ENCODE peak calls at places on chromosomes 16 and 17, in four cellular contexts. D, N, E and J are unnamed samples.

GRCh38 chr16:47695746-47696145 is 234.6 kb downstream of the PHKB start:
- DNase-seq in D (no peak), N (no peak), E (no peak), J (no peak)

GRCh38 chr17:9204623-9205329 is 183.5 kb downstream of the NTN1 start:
- DNase-seq in D (no peak), N (no peak), E (no peak), J (no peak)

GRCh38 chr16:74169687-74170522 is 126.7 kb upstream of the PSMD7 start:
- DNase-seq in D (peak; percentile 29), N (no peak), E (peak; percentile 15), J (no peak)

GRCh38 chr17:885971-886571 is 93.5 kb downstream of the NXN start:
- DNase-seq in D (no peak), N (no peak), E (no peak), J (no peak)

GRCh38 chr17:75295220-75296158 is 6.3 kb upstream of the SLC25A19 start:
- DNase-seq in D (no peak), N (no peak), E (no peak), J (no peak)

GRCh38 chr16:67396159-67396774 is 3.0 kb upstream of the TPPP3 start:
- DNase-seq in D (peak; percentile 68), N (no peak), E (peak; percentile 78), J (no peak)

GRCh38 chr16:80806957-80807356 is 2.6 kb upstream of the CDYL2 start:
- DNase-seq in D (peak; percentile 53), N (no peak), E (peak; percentile 72), J (no peak)

GRCh38 chr16:23374721-23375120 is 72.6 kb downstream of the SCNN1B start:
- DNase-seq in D (no peak), N (no peak), E (no peak), J (no peak)

GRCh38 chr16:48335961-48336360 is 49.3 kb downstream of the SIAH1 start:
- DNase-seq in D (peak; percentile 54), N (no peak), E (peak; percentile 71), J (no peak)

GRCh38 chr17:27461192-27461859 is 5.1 kb downstream of the KSR1 start:
- DNase-seq in D (peak; percentile 43), N (no peak), E (no peak), J (no peak)

GRCh38 chr17:5416886-5417285 is 2.6 kb downstream of the NUP88 start:
- DNase-seq in D (no peak), N (no peak), E (no peak), J (no peak)

GRCh38 chr16:84048871-84049270 is 6.3 kb upstream of the SLC38A8 start:
- DNase-seq in D (no peak), N (no peak), E (no peak), J (no peak)

GRCh38 chr16:84048306-84048705 is 5.7 kb upstream of the SLC38A8 start:
- DNase-seq in D (no peak), N (no peak), E (no peak), J (no peak)

GRCh38 chr16:84047626-84048025 is 5.0 kb upstream of the SLC38A8 start:
- DNase-seq in D (no peak), N (no peak), E (no peak), J (no peak)

GRCh38 chr16:84050316-84050715 is 7.7 kb upstream of the SLC38A8 start:
- DNase-seq in D (no peak), N (no peak), E (no peak), J (no peak)

DNA sequence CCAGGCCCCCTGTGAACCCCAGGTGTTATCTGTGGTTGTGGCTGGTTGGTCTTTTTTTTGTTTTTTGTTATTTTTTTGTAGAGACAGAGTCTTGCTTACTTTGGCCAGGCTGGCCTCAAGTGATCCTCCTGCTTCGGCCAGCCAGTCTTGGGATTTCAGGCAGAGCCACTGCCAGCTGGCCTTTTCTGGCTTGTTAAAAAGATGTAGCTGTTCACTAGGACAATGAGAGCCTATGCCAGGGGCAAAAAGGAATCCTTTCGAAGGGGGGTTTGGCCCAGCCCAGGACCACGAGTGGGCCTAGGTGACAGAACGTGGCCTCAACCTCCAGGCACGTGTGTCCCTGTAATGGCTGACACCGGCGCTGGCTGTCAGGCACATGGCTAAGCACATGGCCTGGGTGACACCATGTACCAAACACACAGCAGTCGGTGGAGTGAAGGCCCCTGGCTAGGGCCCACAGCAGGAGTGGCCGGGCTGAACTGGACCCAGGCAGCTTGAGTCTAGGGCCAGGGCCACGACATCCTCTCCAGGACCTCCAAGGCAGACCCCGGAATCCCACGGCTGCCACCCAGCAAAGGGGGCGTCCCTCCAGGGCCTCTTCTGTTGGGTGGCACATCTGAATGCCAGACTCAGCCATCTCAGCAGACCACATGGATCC is 6.9 kb upstream of the SLC38A8 start:
- DNase-seq in D (no peak), N (no peak), E (no peak), J (no peak)
- TF ChIP-seq CTCF in D (no peak), N (no peak), E (no peak), J (no peak)

DNA sequence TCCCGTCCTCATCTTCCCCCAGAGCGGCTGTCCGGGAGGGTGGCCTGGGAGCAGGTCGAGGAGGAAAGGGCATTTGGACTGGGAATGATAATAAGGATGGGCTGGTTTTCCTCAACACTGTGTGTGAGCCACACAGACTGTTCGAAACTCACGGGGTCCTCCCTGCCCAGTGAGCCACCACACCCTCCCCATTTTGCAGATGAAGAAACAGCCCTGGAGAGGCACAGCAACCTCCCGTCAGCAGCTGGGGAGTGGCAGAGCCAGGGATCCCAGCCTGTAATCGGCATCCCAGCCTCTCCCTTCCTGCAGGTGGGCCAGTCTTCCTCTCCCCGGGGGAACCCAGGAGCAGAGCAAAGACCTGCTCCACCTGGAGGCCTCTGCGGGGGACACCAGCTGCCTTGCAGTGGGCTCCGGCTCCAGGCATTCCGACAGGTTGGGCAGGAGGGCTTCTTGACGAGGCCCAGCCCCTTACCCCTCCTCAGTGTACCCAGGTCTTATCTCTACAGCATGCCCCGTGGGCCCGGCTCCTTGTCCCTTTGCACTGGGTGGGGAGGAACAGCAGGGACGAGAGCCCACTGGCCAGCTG is 23.8 kb downstream of the ENGASE start:
- DNase-seq in D (no peak), N (no peak), E (no peak), J (no peak)
- TF ChIP-seq CTCF in D (no peak), N (no peak), E (no peak), J (no peak)

DNA sequence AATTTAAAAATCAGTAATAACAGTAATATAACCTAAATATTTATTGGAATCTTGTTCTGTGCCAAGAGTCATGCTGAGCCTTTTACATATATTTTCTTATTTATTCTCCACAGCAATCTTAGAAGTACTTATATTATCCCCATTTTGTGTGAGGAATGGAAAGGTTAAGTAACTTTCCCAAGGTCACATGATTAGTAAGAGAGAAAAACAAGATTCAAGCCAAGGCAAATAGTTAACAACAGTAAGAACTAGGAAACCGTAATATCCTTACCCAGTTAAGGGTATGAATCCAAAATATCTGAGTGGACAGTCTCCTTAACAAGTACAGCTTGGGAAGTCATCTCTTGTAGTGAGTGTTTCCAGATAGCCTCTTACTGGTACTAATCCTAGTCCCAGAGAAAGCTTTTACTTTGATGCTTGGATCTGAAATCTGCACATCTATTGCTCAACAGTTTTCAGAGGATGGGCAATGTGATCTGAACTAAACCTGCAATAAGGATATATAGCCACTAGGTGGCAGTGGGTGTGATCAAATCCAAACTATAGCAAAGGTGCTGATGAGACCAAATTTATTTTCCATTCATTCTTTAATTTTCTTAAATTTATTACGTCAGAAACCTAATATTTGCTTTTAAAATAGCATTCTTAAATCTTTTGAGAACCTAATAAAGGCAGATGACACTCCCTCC is 23.3 kb downstream of the SHISA6 start:
- DNase-seq in D (no peak), N (no peak), E (no peak), J (no peak)
- TF ChIP-seq CTCF in D (peak; percentile 17), N (no peak), E (no peak), J (no peak)

GRCh38 chr17:57084802-57085447 is at the start of gene AKAP1:
- DNase-seq in D (peak; percentile 96), N (peak; percentile 98), E (peak; percentile 95), J (peak; percentile 80)

GRCh38 chr17:57084361-57084801 is 665 bp upstream of the AKAP1 start:
- DNase-seq in D (no peak), N (no peak), E (no peak), J (no peak)

GRCh38 chr17:57088298-57088697 is 3.3 kb downstream of the AKAP1 start:
- DNase-seq in D (no peak), N (no peak), E (no peak), J (no peak)

GRCh38 chr17:57086069-57086930 is 1.3 kb downstream of the AKAP1 start:
- DNase-seq in D (no peak), N (no peak), E (no peak), J (no peak)

GRCh38 chr17:57085448-57086068 is 512 bp downstream of the AKAP1 start:
- DNase-seq in D (peak; percentile 38), N (no peak), E (peak; percentile 37), J (no peak)
- TF ChIP-seq CTCF in D (no peak), N (peak; percentile 4), E (peak; percentile 36), J (no peak)

GRCh38 chr16:29972500-29972899 is 1.2 kb upstream of the TAOK2 start:
- DNase-seq in D (no peak), N (no peak), E (no peak), J (no peak)
- TF ChIP-seq CTCF in D (no peak), N (no peak), E (no peak), J (no peak)